ENCODE peak calls at places on chromosomes 7 and 10, in ten cellular contexts. U is neuronal stem cell, G is IMR-90, W is GM23338, H is PC-9, A is fibroblast of lung, S is astrocyte, I is neural progenitor cell, L is mesendoderm, D is hepatocyte. Y is an unnamed sample.

GRCh38 chr7:133070562-133070961 is 11.3 kb downstream of the CHCHD3 start:
- DNase-seq in U (no peak), G (no peak), W (peak), H (no peak), A (peak), S (no peak), I (peak), L (peak), D (no peak), Y (no peak)

GRCh38 chr10:118754132-118754555 is 626 bp downstream of the CACUL1 start:
- DNase-seq in U (peak), G (no peak), W (peak), H (peak), A (peak), S (peak), I (peak), L (peak), D (peak), Y (peak)

GRCh38 chr7:14717169-14717568 is 185.4 kb downstream of the DGKB start:
- DNase-seq in U (no peak), G (no peak), W (no peak), H (no peak), A (no peak), S (no peak), I (no peak), L (no peak), D (no peak), Y (no peak)

GRCh38 chr7:53218730-53219504 is 183.5 kb downstream of the POM121L12 start:
- DNase-seq in U (peak), G (no peak), W (peak), H (no peak), A (no peak), S (no peak), I (peak), L (peak), D (peak), Y (no peak)

GRCh38 chr7:27576360-27576944 is 86.2 kb downstream of the HIBADH start:
- DNase-seq in U (peak), G (peak), W (peak), H (no peak), A (peak), S (no peak), I (peak), L (peak), D (peak), Y (no peak)

GRCh38 chr7:77520261-77520660 is 16.8 kb upstream of the PTPN12 start:
- DNase-seq in U (no peak), G (no peak), W (no peak), H (no peak), A (no peak), S (no peak), I (no peak), L (no peak), D (no peak), Y (no peak)

GRCh38 chr7:106218546-106218945 is 66.2 kb downstream of the NAMPT start:
- DNase-seq in U (no peak), G (peak), W (no peak), H (no peak), A (no peak), S (no peak), I (no peak), L (no peak), D (no peak), Y (no peak)

GRCh38 chr7:99141334-99141733 is 2.6 kb downstream of the SMURF1 start:
- DNase-seq in U (no peak), G (no peak), W (no peak), H (no peak), A (no peak), S (no peak), I (no peak), L (no peak), D (no peak), Y (no peak)

GRCh38 chr10:1175956-1176565 is 119.9 kb downstream of the WDR37 start:
- DNase-seq in U (no peak), G (no peak), W (no peak), H (no peak), A (no peak), S (no peak), I (no peak), L (no peak), D (no peak), Y (no peak)

GRCh38 chr10:48695636-48696534 is 11.2 kb downstream of the WDFY4 start:
- DNase-seq in U (no peak), G (no peak), W (no peak), H (no peak), A (no peak), S (no peak), I (no peak), L (no peak), D (no peak), Y (no peak)

GRCh38 chr7:15370441-15370840 is 191.4 kb downstream of the AGMO start:
- DNase-seq in U (no peak), G (no peak), W (no peak), H (no peak), A (no peak), S (no peak), I (no peak), L (no peak), D (no peak), Y (no peak)

GRCh38 chr10:1004294-1004693 is 16.1 kb downstream of the GTPBP4 start:
- DNase-seq in U (no peak), G (no peak), W (no peak), H (no peak), A (no peak), S (no peak), I (no peak), L (no peak), D (no peak), Y (no peak)

GRCh38 chr10:105647354-105647753 is 1006.3 kb downstream of the SORCS3 start:
- DNase-seq in U (no peak), G (no peak), W (no peak), H (no peak), A (no peak), S (no peak), I (no peak), L (no peak), D (no peak), Y (no peak)

GRCh38 chr7:15306286-15306685 is 255.5 kb downstream of the AGMO start:
- DNase-seq in U (no peak), G (no peak), W (no peak), H (no peak), A (no peak), S (no peak), I (no peak), L (no peak), D (no peak), Y (no peak)

GRCh38 chr10:70515035-70515702 is 36.6 kb downstream of the PALD1 start:
- DNase-seq in U (no peak), G (no peak), W (no peak), H (no peak), A (no peak), S (no peak), I (no peak), L (no peak), D (no peak), Y (no peak)

GRCh38 chr10:70513848-70514309 is 35.3 kb downstream of the PALD1 start:
- DNase-seq in U (no peak), G (no peak), W (peak), H (no peak), A (no peak), S (no peak), I (no peak), L (no peak), D (no peak), Y (no peak)

GRCh38 chr10:70510904-70511303 is 32.3 kb downstream of the PALD1 start:
- DNase-seq in U (no peak), G (no peak), W (no peak), H (no peak), A (peak), S (no peak), I (no peak), L (no peak), D (no peak), Y (no peak)

GRCh38 chr10:70512149-70512611 is 33.6 kb downstream of the PALD1 start:
- DNase-seq in U (no peak), G (peak), W (no peak), H (no peak), A (peak), S (peak), I (peak), L (peak), D (no peak), Y (no peak)

DNA sequence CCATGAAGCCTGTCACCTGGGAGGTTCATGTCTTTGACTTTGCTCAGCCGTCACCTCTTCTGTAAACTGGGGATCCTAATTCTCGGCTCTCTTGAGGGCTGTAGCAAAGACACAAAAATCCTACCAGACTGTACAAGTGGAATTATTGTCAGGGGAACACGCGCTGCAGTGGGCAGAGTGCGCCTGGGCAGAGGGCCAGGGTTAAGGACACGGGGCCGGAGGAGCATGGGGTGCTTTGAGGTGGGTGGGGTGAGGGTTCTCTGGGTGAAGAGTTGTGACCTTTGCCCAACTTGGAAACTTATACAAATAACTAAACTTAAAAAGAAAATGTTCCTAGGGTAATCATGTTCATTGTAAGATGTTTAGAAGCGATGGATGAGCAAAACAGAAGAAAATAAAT is 36.0 kb downstream of the PALD1 start:
- DNase-seq in U (no peak), G (no peak), W (no peak), H (no peak), A (no peak), S (no peak), I (no peak), L (no peak), D (no peak), Y (no peak)
- H3K27ac ChIP-seq in U (no peak), G (no peak), W (no peak), H (no peak), A (no peak), S (no peak), I (no peak), L (no peak), D (no peak), Y (no peak)

DNA sequence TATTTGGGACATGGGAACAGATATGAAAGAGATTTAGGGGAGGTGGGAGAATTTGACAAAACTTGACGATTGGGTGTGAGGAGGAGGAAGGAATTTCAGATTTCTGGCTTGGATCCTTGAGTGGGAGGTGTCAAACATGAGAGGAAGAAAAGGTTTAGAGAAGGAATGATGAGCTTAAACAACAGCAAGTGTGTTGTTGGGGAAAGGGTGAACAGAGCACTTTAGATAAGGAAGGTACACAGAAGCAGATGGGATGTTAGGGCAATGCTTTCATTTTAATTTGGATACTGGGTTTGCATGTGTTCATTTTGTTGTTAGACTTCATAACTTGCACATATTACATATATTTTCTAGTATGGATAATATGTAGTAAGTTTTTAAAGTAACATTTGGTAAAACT is 23.2 kb downstream of the REEP3 start:
- DNase-seq in U (no peak), G (no peak), W (no peak), H (no peak), A (no peak), S (no peak), I (no peak), L (no peak), D (no peak), Y (no peak)
- H3K4me2 ChIP-seq in U (no peak), G (no peak), W (no peak), H (no peak), A (no peak), S (no peak), I (no peak), L (no peak), D (no peak), Y (no peak)

GRCh38 chr10:5587151-5588079 is 62.7 kb downstream of the CALML3 start:
- DNase-seq in U (no peak), G (no peak), W (no peak), H (no peak), A (no peak), S (no peak), I (no peak), L (no peak), D (peak), Y (no peak)

GRCh38 chr10:5583525-5584175 is 58.9 kb downstream of the CALML3 start:
- DNase-seq in U (peak), G (no peak), W (peak), H (peak), A (no peak), S (peak), I (peak), L (peak), D (peak), Y (no peak)

GRCh38 chr10:5582736-5583135 is 58.0 kb downstream of the CALML3 start:
- DNase-seq in U (no peak), G (no peak), W (peak), H (peak), A (no peak), S (no peak), I (peak), L (peak), D (no peak), Y (no peak)

GRCh38 chr10:5585517-5586222 is 60.9 kb downstream of the CALML3 start:
- DNase-seq in U (no peak), G (no peak), W (no peak), H (no peak), A (no peak), S (peak), I (no peak), L (no peak), D (no peak), Y (no peak)

GRCh38 chr10:5584895-5585516 is 60.2 kb downstream of the CALML3 start:
- DNase-seq in U (no peak), G (peak), W (no peak), H (peak), A (no peak), S (peak), I (no peak), L (peak), D (no peak), Y (no peak)
- H3K27ac ChIP-seq in U (peak), G (no peak), W (no peak), H (peak), A (no peak), S (peak), I (no peak), L (peak), D (peak), Y (no peak)

GRCh38 chr10:90605506-90605905 is 252.3 kb downstream of the HTR7 start:
- DNase-seq in U (no peak), G (no peak), W (no peak), H (no peak), A (no peak), S (no peak), I (no peak), L (no peak), D (no peak), Y (no peak)

GRCh38 chr10:90602815-90603600 is 254.8 kb downstream of the HTR7 start:
- DNase-seq in U (no peak), G (no peak), W (no peak), H (no peak), A (peak), S (peak), I (no peak), L (peak), D (no peak), Y (no peak)

GRCh38 chr10:90604636-90605035 is 253.2 kb downstream of the HTR7 start:
- DNase-seq in U (no peak), G (no peak), W (no peak), H (no peak), A (no peak), S (peak), I (no peak), L (no peak), D (no peak), Y (no peak)
- H3K4me2 ChIP-seq in U (no peak), G (no peak), W (no peak), H (no peak), A (no peak), S (no peak), I (no peak), L (no peak), D (no peak), Y (no peak)

Y was measured in DND-41.